ENCODE peak calls at places on chromosomes 5 and 9, in nine cellular contexts. K, G, N, Y, Q, C, F, B and L are unnamed samples.

GRCh38 chr9:136110082-136111061 is 8.3 kb downstream of the TMEM250 start:
- DNase-seq in G (no peak), C (no peak), Y (no peak), K (peak), F (peak), N (peak), Q (peak), B (no peak), L (no peak)

GRCh38 chr5:180775624-180776023 is 27.0 kb downstream of the MGAT1 start:
- DNase-seq in B (no peak), G (no peak), F (no peak), Q (no peak), K (no peak), Y (no peak), N (no peak), C (no peak), L (no peak)

GRCh38 chr9:37820142-37820541 is 19.5 kb downstream of the DCAF10 start:
- DNase-seq in N (no peak), K (no peak), G (no peak), B (no peak), F (no peak), Q (no peak), C (no peak), Y (no peak), L (no peak)

GRCh38 chr5:176803943-176804498 is 6.3 kb upstream of the UNC5A start:
- DNase-seq in F (no peak), Y (no peak), Q (no peak), C (no peak), N (peak), G (peak), K (no peak), B (no peak), L (no peak)

GRCh38 chr5:69213513-69214215 is 21.0 kb upstream of the CDK7 start:
- DNase-seq in B (no peak), F (no peak), G (no peak), Q (no peak), C (no peak), Y (no peak), K (no peak), N (peak), L (no peak)

GRCh38 chr5:1111727-1112289 is at the start of gene SLC12A7:
- DNase-seq in F (no peak), C (peak), Q (peak), G (peak), N (no peak), B (no peak), K (peak), Y (peak), L (no peak)

GRCh38 chr9:123615381-123615780 is 259.4 kb downstream of the CRB2 start:
- DNase-seq in K (no peak), B (no peak), G (peak), Q (no peak), C (no peak), N (no peak), Y (no peak), F (peak), L (no peak)

GRCh38 chr9:110058304-110058953 is 149.5 kb downstream of the C9orf152 start:
- DNase-seq in B (no peak), Q (no peak), N (peak), C (no peak), Y (peak), K (no peak), G (peak), F (peak), L (no peak)

GRCh38 chr5:132100672-132101261 is 27.2 kb downstream of the CSF2 start:
- DNase-seq in G (no peak), F (no peak), C (no peak), Y (no peak), K (peak), Q (no peak), N (no peak), B (no peak), L (no peak)

GRCh38 chr9:83154821-83155220 is 91.9 kb upstream of the RASEF start:
- DNase-seq in G (no peak), F (no peak), K (no peak), N (no peak), Q (no peak), Y (no peak), C (no peak), B (no peak), L (peak)

GRCh38 chr5:142561029-142561428 is 124.9 kb downstream of the FGF1 start:
- DNase-seq in Q (no peak), F (no peak), C (no peak), K (no peak), B (no peak), G (no peak), Y (no peak), N (no peak), L (no peak)

GRCh38 chr5:54254482-54255198 is 55.7 kb downstream of the ARL15 start:
- DNase-seq in F (no peak), G (no peak), C (peak), Y (no peak), N (peak), B (no peak), K (no peak), Q (no peak), L (no peak)

GRCh38 chr9:70229579-70229978 is 29.2 kb upstream of the SMC5 start:
- DNase-seq in Y (no peak), Q (no peak), F (peak), K (no peak), C (no peak), B (peak), G (no peak), N (peak), L (no peak)

GRCh38 chr9:123544007-123544827 is 188.2 kb downstream of the CRB2 start:
- DNase-seq in N (peak), Y (no peak), Q (no peak), F (peak), K (no peak), B (no peak), G (no peak), C (no peak), L (no peak)

GRCh38 chr9:3467593-3468219 is 58.1 kb downstream of the RFX3 start:
- DNase-seq in F (peak), C (peak), N (peak), G (peak), B (peak), Q (peak), Y (peak), K (peak), L (no peak)

GRCh38 chr9:133327834-133328484 is 8.0 kb downstream of the SURF6 start:
- DNase-seq in Q (no peak), C (peak), B (no peak), G (no peak), Y (no peak), F (no peak), N (no peak), K (peak), L (no peak)

GRCh38 chr5:88683506-88684135 is 199.4 kb downstream of the MEF2C start:
- DNase-seq in N (no peak), C (no peak), F (peak), G (peak), Q (no peak), B (no peak), Y (no peak), K (no peak), L (no peak)

GRCh38 chr5:88256872-88257271 is 11.8 kb downstream of the TMEM161B start:
- DNase-seq in B (no peak), Q (no peak), G (peak), K (no peak), C (no peak), N (no peak), F (no peak), Y (no peak), L (no peak)

GRCh38 chr9:21565137-21565536 is 83.0 kb upstream of the IFNE start:
- DNase-seq in B (no peak), Y (no peak), G (no peak), K (no peak), C (no peak), F (no peak), Q (no peak), N (no peak), L (no peak)

GRCh38 chr9:131731237-131731995 is 8.5 kb downstream of the RAPGEF1 start:
- DNase-seq in C (no peak), G (no peak), K (no peak), Q (no peak), B (no peak), N (no peak), F (peak), Y (no peak), L (no peak)

GRCh38 chr9:15231788-15232635 is 75.0 kb downstream of the TTC39B start:
- DNase-seq in Q (no peak), F (peak), G (peak), N (peak), K (no peak), Y (no peak), C (no peak), B (no peak), L (no peak)

GRCh38 chr9:75855509-75855908 is 35.0 kb upstream of the PCSK5 start:
- DNase-seq in B (peak), C (no peak), K (no peak), Q (no peak), F (peak), G (no peak), N (peak), Y (no peak), L (no peak)

GRCh38 chr5:13913962-13914361 is 30.5 kb downstream of the DNAH5 start:
- DNase-seq in Y (no peak), N (no peak), G (no peak), C (no peak), Q (no peak), B (no peak), K (no peak), F (no peak), L (no peak)

GRCh38 chr9:133426011-133426410 is 3.8 kb downstream of the ADAMTS13 start:
- DNase-seq in K (no peak), N (no peak), Y (no peak), F (no peak), B (no peak), C (no peak), Q (no peak), G (no peak), L (no peak)

GRCh38 chr5:100424017-100424416 is 111.2 kb upstream of the FAM174A start:
- DNase-seq in N (no peak), G (no peak), C (no peak), Q (no peak), F (no peak), Y (no peak), B (no peak), K (no peak), L (no peak)

GRCh38 chr9:110016340-110016739 is 191.6 kb downstream of the C9orf152 start:
- DNase-seq in C (no peak), Y (no peak), N (peak), F (no peak), Q (no peak), G (no peak), K (no peak), B (peak), L (no peak)

GRCh38 chr5:76175051-76175666 is 92.0 kb downstream of the SV2C start:
- DNase-seq in Y (peak), F (peak), Q (no peak), C (no peak), N (peak), G (peak), B (no peak), K (no peak), L (no peak)

GRCh38 chr5:179209359-179210150 is 135.7 kb downstream of the ADAMTS2 start:
- DNase-seq in G (peak), N (peak), Q (no peak), K (no peak), Y (no peak), F (no peak), B (peak), C (peak), L (peak)

GRCh38 chr9:78189461-78189860 is 46.4 kb upstream of the CEP78 start:
- DNase-seq in Y (no peak), G (no peak), C (no peak), N (no peak), K (no peak), F (no peak), B (no peak), Q (no peak), L (no peak)

GRCh38 chr5:6868170-6868569 is 154.9 kb downstream of the TENT4A start:
- DNase-seq in B (no peak), N (no peak), F (no peak), C (no peak), G (no peak), Q (no peak), K (no peak), Y (no peak), L (no peak)